ENCODE peak calls at places on chromosome 19, in five cellular contexts. H, G, L, Y and U are unnamed samples. For H3K4me1, the result is how much of the 10 kb centered on the place peaks cover.

GRCh38 chr19:31530781-31531180 is 181.5 kb upstream of the TSHZ3 start:
- DNase-seq in L (no peak), H (no peak), G (no peak), Y (no peak), U (no peak)

GRCh38 chr19:3098515-3099346 is 4.6 kb downstream of the GNA11 start:
- DNase-seq in H (peak), G (no peak), Y (peak), L (no peak), U (peak)

GRCh38 chr19:34960103-34960805 is 3.8 kb downstream of the ZNF792 start:
- DNase-seq in L (no peak), Y (no peak), H (no peak), G (no peak), U (no peak)

GRCh38 chr19:51026554-51026831 is at the start of gene KLK11:
- DNase-seq in Y (no peak), L (peak), H (no peak), G (no peak), U (no peak)

GRCh38 chr19:8697671-8698432 is 743 bp downstream of the ACTL9 start:
- DNase-seq in G (peak), H (no peak), Y (no peak), L (no peak), U (no peak)

GRCh38 chr19:4119763-4120162 is 4.2 kb downstream of the MAP2K2 start:
- DNase-seq in Y (no peak), G (no peak), H (no peak), L (no peak), U (no peak)

GRCh38 chr19:30326076-30326710 is 46.0 kb upstream of the ZNF536 start:
- DNase-seq in Y (no peak), H (no peak), G (no peak), L (no peak), U (no peak)

GRCh38 chr19:58566989-58567388 is 6.1 kb downstream of the MZF1 start:
- DNase-seq in L (no peak), H (no peak), Y (no peak), G (no peak), U (no peak)

GRCh38 chr19:48403606-48404005 is 10.1 kb downstream of the GRIN2D start:
- DNase-seq in G (peak), Y (peak), H (peak), L (no peak), U (no peak)

GRCh38 chr19:22832031-22832762 is at the start of gene ZNF723:
- DNase-seq in H (no peak), G (no peak), Y (no peak), L (no peak), U (peak)

GRCh38 chr19:48397636-48398328 is 4.3 kb downstream of the GRIN2D start:
- DNase-seq in L (no peak), H (no peak), Y (no peak), G (no peak), U (no peak)

GRCh38 chr19:15810335-15810734 is 5.1 kb downstream of the OR10H1 start:
- DNase-seq in G (no peak), H (peak), Y (no peak), L (no peak), U (no peak)

GRCh38 chr19:41089955-41090354 is 1.7 kb downstream of the CYP2A13 start:
- DNase-seq in Y (no peak), H (no peak), L (no peak), G (peak), U (no peak)

DNA sequence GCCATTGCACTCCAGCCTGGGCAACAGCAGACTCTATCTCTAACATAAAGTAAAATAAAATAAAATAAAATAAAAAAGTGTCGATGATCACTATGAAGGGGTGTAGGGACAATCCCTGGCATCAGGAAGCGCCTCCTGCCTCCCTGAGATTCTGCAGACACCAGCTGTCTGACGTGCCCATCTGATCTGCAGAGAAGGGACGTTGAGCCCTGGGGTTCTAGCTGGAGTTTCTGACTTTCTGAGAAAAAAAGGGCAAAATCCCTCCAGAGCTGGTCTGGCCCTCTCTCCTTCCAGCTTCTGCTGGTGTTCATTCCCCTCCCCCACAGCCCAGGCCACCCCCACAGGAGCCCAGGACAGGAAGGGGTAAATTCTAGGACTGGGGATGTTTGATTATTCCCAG is 2.4 kb upstream of the ADGRE5 start:
- DNase-seq in G (no peak), H (no peak), L (no peak), Y (no peak), U (no peak)
- H3K4me1 ChIP-seq in G (under half), H (under half), L (under half), Y (under half), U (half or more)

DNA sequence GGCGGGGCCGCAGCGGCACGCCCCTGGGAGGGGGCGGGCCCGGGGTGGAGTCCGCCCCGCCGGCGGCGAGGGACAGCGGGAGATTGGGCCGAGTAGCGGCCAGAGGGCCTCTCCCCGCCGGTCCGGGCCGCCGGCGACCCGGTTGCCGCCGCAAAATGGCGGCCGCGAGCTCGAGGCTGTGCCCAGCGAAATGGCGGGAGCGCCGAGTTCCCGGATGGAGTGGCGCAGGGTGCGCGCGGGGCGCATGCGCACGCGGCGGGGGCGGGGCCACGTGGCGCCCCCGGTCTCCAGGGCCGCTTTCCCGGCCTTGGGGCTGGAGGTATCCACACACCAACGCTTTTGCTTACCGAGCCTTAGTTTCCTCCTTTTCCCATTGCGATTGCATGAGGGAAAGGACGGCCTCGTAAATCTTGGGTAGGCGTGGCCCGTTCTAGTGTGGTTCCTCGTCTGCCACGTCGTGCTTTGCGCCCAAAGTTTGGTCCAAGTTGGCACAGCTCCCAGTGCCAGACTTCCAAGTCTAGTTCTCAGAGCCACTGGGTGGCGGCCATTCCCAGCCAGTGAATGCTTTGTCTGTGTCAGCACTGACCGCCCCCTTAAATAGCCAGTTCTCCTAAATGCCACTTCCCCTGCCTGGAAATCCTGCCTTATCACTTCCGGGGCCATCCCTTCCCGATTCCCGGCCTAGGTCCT is 491 bp downstream of the CIRBP start:
- DNase-seq in G (peak), Y (peak), H (peak), L (peak), U (peak)
- H3K4me1 ChIP-seq in G (half or more), Y (half or more), H (half or more), L (half or more), U (half or more)

DNA sequence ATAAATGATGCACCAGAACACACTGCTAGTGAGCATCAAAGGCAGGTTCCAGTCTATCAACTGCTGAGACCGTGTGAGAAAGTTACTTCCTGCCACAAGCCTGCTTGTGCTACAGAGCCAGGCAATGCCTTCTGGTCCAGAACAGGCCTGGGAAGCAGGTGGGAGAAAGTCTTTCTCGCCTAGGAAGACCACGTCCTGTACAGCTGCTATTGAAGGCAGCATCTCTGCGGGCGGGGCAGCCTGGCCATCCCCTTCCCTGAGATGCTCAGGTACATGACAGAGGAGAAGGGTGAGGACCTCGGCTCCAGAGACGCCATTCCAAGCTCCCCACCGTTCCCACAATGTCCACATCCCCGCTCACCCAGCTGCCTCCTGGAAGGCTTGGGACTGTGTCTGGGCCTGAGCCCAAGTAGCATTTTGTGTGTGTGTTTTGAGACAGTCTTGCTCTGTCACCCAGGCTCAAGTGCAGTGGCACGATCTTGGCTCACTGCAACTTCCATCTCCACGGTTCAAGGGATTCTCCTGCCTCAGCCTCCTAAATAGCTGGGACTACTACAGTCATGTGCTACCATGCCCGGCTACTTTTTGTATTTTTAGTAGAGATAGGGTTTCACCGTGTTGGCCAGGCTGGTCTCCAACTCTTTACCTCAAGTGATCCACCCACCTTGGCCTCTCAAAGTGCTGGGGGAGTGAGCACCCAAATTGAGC is 3.4 kb downstream of the RFX1 start:
- DNase-seq in L (no peak), H (no peak), Y (peak), G (no peak), U (peak)
- H3K4me1 ChIP-seq in L (under half), H (under half), Y (under half), G (under half), U (under half)

DNA sequence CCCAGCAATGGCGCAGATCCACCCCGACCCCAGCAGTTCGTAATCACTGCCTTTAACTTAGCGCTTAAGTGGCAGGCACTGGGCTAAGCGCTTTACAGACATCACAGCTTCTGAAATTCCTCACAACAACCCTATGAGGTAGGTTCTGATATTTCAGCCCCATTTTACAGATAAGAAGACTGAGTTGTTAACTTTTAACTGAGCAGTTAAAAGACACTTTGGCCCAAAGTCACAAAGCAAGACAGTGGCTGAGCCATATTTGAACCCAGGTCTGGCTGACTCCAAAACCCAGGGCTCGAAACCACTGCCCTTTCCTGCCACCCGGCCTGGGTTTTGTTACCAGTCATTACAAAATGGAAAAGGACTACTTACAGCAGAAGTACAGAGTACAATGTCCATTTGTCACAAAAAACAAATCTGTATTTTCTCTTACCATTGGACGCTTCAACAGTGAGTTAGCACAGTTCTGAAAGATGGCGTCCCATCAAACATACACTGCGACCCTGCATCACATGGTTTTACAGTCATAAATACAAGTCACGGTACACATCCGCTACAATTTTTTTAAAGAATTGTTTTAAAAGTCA is 8.5 kb downstream of the HNRNPL start:
- DNase-seq in L (no peak), H (no peak), Y (no peak), G (no peak), U (no peak)
- H3K4me1 ChIP-seq in L (under half), H (under half), Y (half or more), G (under half), U (under half)

GRCh38 chr19:45495178-45495577 is 1.7 kb downstream of the RTN2 start:
- DNase-seq in Y (no peak), G (no peak), L (no peak), H (no peak), U (no peak)
- H3K4me1 ChIP-seq in Y (under half), G (under half), L (under half), H (under half), U (under half)

DNA sequence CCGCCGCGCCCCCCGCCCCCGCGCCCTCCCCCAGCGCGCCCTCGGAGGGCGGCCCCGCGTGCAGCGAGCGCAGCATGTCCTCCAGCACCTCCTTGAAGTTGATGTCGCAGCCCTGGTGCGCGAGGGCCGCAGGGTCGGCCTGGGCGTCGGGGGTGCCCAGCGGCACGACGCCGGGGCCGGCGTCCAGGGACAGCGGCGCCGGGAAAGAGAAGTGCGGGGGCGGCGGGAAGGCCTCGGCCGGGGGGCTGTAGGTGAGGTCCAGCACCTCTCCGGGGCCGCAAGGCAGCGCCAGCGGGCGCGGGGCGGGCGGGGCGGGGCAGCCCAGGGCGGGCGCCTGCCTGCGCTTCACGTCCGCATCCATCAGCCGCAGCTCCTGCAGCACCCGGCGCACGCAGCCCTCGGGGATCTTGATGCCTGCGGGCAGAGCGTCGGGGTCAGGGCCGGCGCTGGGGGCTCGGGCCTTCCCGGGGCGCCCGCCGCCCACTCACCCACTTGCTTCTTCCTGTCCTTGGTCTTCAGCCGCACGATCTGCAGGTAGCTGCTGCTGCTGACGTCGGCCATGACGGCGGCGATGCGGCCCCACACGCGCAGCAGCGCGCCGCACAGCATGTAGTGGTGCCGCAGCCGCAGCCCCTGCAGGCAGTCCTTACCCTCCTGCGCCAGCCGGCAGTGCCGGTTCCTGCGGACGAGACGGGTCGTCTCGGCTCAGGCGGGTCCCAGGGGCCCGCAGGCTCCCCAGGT is 4.7 kb downstream of the GPX4 start:
- DNase-seq in G (no peak), L (no peak), H (no peak), Y (no peak), U (no peak)
- H3K4me1 ChIP-seq in G (under half), L (under half), H (under half), Y (under half), U (under half)

DNA sequence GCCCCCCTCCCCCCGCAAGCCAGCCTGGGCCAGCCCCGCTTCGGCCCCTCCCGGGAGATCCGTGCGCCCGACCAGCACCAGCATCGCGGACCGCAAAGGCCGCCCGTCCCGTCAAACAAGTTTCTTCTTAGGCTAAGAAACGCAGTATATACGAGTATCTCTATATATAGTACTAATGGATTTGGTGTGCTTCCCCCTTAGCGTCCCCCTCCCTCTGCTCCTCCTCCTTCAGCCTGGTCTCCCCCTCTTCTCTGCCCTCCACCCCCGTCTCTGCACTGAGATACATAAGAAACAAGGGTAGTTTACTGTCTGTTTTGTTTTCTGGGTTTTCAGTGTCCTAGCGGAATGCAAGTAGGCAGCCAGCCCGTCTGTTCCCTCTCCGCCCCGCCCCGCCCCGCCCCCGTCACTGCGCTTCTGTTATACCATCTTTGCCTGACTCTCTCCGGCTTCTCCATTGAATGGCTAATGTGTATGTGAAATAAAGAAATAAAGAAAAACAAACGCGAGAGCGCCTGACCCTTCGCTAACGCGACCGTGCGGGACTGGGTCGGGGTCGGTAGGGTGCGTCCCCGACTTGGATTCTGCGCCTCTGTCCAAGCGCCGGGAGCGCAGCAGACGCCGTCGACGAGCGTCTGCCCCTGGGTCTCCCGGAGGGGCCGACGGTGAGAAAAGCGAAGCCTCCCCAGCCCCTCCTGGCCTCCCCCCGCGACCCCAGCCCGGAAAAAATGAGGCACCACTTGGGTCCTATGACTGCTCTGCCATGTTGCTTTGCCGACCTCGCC is 4.2 kb downstream of the LYL1 start:
- DNase-seq in H (peak), L (no peak), Y (no peak), G (peak), U (peak)
- H3K4me1 ChIP-seq in H (under half), L (under half), Y (half or more), G (under half), U (half or more)

GRCh38 chr19:42275103-42275502 is 6.1 kb downstream of the CIC start:
- DNase-seq in H (no peak), G (no peak), L (no peak), Y (no peak), U (no peak)
- H3K4me1 ChIP-seq in H (under half), G (under half), L (under half), Y (under half), U (half or more)

GRCh38 chr19:19306191-19306590 is 14.1 kb downstream of the SUGP1 start:
- DNase-seq in G (no peak), L (no peak), H (no peak), Y (no peak), U (no peak)
- H3K4me1 ChIP-seq in G (under half), L (under half), H (under half), Y (under half), U (under half)